ENCODE peak calls at places on chromosomes 5 and 9, in five cellular contexts. One of them, this sample, is unnamed.

GRCh38 chr5:139667730-139668063 is 19.5 kb downstream of the CXXC5 start:
- DNase-seq in HepG2: no peak
- DNase-seq in dorsolateral prefrontal cortex: no peak
- DNase-seq in GM12864: no peak
- DNase-seq in neural progenitor cell: no peak
- DNase-seq in this sample: no peak

GRCh38 chr5:180652771-180653170 is 3.4 kb upstream of the FLT4 start:
- DNase-seq in HepG2: no peak
- DNase-seq in dorsolateral prefrontal cortex: peak; percentile 28
- DNase-seq in GM12864: no peak
- DNase-seq in neural progenitor cell: no peak
- DNase-seq in this sample: no peak

GRCh38 chr5:109750407-109750806 is 60.7 kb downstream of the MAN2A1 start:
- DNase-seq in HepG2: no peak
- DNase-seq in dorsolateral prefrontal cortex: no peak
- DNase-seq in GM12864: no peak
- DNase-seq in neural progenitor cell: no peak
- DNase-seq in this sample: no peak

GRCh38 chr9:105291938-105292337 is 47.5 kb downstream of the SLC44A1 start:
- DNase-seq in HepG2: no peak
- DNase-seq in dorsolateral prefrontal cortex: no peak
- DNase-seq in GM12864: no peak
- DNase-seq in neural progenitor cell: peak; percentile 44
- DNase-seq in this sample: no peak

GRCh38 chr9:131593255-131593820 is 48.0 kb downstream of the PRRT1B start:
- DNase-seq in HepG2: no peak
- DNase-seq in dorsolateral prefrontal cortex: no peak
- DNase-seq in GM12864: no peak
- DNase-seq in neural progenitor cell: no peak
- DNase-seq in this sample: no peak

GRCh38 chr9:14080940-14081621 is 232.9 kb downstream of the NFIB start:
- DNase-seq in HepG2: no peak
- DNase-seq in dorsolateral prefrontal cortex: no peak
- DNase-seq in GM12864: no peak
- DNase-seq in neural progenitor cell: peak; percentile 39
- DNase-seq in this sample: peak; percentile 76

GRCh38 chr5:143539742-143540141 is 136.3 kb upstream of the NR3C1 start:
- DNase-seq in HepG2: no peak
- DNase-seq in dorsolateral prefrontal cortex: no peak
- DNase-seq in GM12864: no peak
- DNase-seq in neural progenitor cell: no peak
- DNase-seq in this sample: no peak

GRCh38 chr9:106862946-106863740 is at the start of gene ZNF462:
- DNase-seq in HepG2: no peak
- DNase-seq in dorsolateral prefrontal cortex: peak; percentile 55
- DNase-seq in GM12864: no peak
- DNase-seq in neural progenitor cell: peak; percentile 69
- DNase-seq in this sample: peak; percentile 84

GRCh38 chr5:124060413-124061095 is 548.6 kb downstream of the CSNK1G3 start:
- DNase-seq in HepG2: no peak
- DNase-seq in dorsolateral prefrontal cortex: no peak
- DNase-seq in GM12864: no peak
- DNase-seq in neural progenitor cell: no peak
- DNase-seq in this sample: no peak

GRCh38 chr9:120932086-120932818 is 5.7 kb upstream of the TRAF1 start:
- DNase-seq in HepG2: no peak
- DNase-seq in dorsolateral prefrontal cortex: no peak
- DNase-seq in GM12864: no peak
- DNase-seq in neural progenitor cell: no peak
- DNase-seq in this sample: no peak

GRCh38 chr9:9771314-9771713 is 841.5 kb downstream of the PTPRD start:
- DNase-seq in HepG2: no peak
- DNase-seq in dorsolateral prefrontal cortex: no peak
- DNase-seq in GM12864: no peak
- DNase-seq in neural progenitor cell: no peak
- DNase-seq in this sample: no peak

GRCh38 chr9:129728744-129729143 is 24.1 kb downstream of the PTGES start:
- DNase-seq in HepG2: no peak
- DNase-seq in dorsolateral prefrontal cortex: no peak
- DNase-seq in GM12864: no peak
- DNase-seq in neural progenitor cell: no peak
- DNase-seq in this sample: no peak

DNA sequence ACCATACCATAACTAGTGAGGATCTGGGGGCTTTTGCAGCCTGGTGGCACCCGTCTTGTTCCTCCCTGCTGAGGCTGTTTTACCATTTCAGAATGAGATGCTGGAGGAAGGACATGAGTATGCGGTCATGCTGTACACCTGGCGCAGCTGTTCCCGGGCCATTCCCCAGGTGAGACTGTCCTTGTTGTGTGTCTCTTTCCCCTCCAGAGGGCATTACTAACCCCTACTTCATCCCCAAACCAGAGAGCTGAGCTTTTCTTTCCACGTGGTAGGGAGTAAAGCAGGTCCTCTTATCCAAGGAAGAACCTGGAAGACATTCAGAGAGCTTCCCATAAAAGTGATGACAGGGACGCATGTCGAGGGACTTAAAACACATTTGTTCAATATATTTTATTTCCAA is 28.8 kb downstream of the CYFIP2 start:
- DNase-seq in HepG2: no peak
- DNase-seq in dorsolateral prefrontal cortex: no peak
- DNase-seq in GM12864: no peak
- DNase-seq in neural progenitor cell: no peak
- DNase-seq in this sample: no peak
- TF ChIP-seq CTCF in HepG2: peak; percentile 41
- TF ChIP-seq CTCF in dorsolateral prefrontal cortex: no peak
- TF ChIP-seq CTCF in GM12864: peak; percentile 2
- TF ChIP-seq CTCF in neural progenitor cell: peak; percentile 7
- TF ChIP-seq CTCF in this sample: no peak

DNA sequence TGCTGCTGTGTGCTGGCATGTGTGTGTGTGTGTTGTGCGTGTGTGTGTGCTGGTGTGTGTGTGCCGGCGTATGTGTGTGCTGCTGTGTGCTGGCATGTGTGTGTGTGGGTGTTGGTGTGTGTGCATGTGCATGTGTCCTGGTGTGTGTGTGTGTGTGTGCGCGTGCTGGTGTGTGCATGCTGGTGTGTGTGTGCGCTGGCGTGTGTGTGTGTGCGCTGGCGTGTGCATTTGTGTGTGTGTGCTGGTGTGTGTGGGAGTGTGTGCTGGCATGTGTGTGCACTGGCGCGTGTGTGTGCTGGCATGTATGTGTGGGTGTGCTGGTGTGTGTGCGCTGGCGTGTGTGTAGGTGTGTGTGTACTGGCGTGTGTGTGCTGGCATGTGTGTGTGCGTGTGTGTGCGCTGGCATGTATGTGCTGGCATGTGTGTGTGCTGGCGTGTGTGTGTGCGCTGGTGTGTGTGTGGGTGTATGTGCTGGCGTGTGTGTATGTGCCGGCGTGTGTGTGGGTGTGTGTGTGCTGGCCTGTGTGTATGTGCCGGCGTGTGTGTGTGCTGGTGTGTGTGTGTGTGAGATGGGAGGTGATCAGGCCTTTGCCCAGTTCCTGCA is 20.2 kb downstream of the UNC5A start:
- DNase-seq in HepG2: no peak
- DNase-seq in dorsolateral prefrontal cortex: no peak
- DNase-seq in GM12864: no peak
- DNase-seq in neural progenitor cell: no peak
- DNase-seq in this sample: no peak
- H3K4me3 ChIP-seq in HepG2: no peak overlapping the region
- H3K4me3 ChIP-seq in dorsolateral prefrontal cortex: no peak overlapping the region
- H3K4me3 ChIP-seq in GM12864: no peak overlapping the region
- H3K4me3 ChIP-seq in neural progenitor cell: no peak overlapping the region
- H3K4me3 ChIP-seq in this sample: no peak overlapping the region

GRCh38 chr9:133050781-133051180 is 11.0 kb upstream of the CEL start:
- DNase-seq in HepG2: no peak
- DNase-seq in dorsolateral prefrontal cortex: no peak
- DNase-seq in GM12864: no peak
- DNase-seq in neural progenitor cell: no peak
- DNase-seq in this sample: peak; percentile 40

GRCh38 chr9:133050142-133050541 is 11.6 kb upstream of the CEL start:
- DNase-seq in HepG2: no peak
- DNase-seq in dorsolateral prefrontal cortex: no peak
- DNase-seq in GM12864: no peak
- DNase-seq in neural progenitor cell: no peak
- DNase-seq in this sample: peak; percentile 68

GRCh38 chr9:133049043-133049442 is 12.7 kb upstream of the CEL start:
- DNase-seq in HepG2: no peak
- DNase-seq in dorsolateral prefrontal cortex: no peak
- DNase-seq in GM12864: no peak
- DNase-seq in neural progenitor cell: no peak
- DNase-seq in this sample: no peak

GRCh38 chr9:133046900-133047295 is 14.9 kb upstream of the CEL start:
- DNase-seq in HepG2: no peak
- DNase-seq in dorsolateral prefrontal cortex: no peak
- DNase-seq in GM12864: no peak
- DNase-seq in neural progenitor cell: no peak
- DNase-seq in this sample: no peak

GRCh38 chr9:133048595-133048994 is 13.2 kb upstream of the CEL start:
- DNase-seq in HepG2: no peak
- DNase-seq in dorsolateral prefrontal cortex: no peak
- DNase-seq in GM12864: no peak
- DNase-seq in neural progenitor cell: peak; percentile 15
- DNase-seq in this sample: peak; percentile 51
- TF ChIP-seq CTCF in HepG2: peak; percentile 62
- TF ChIP-seq CTCF in dorsolateral prefrontal cortex: no peak
- TF ChIP-seq CTCF in GM12864: peak; percentile 44
- TF ChIP-seq CTCF in neural progenitor cell: peak; percentile 43
- TF ChIP-seq CTCF in this sample: peak; percentile 66

DNA sequence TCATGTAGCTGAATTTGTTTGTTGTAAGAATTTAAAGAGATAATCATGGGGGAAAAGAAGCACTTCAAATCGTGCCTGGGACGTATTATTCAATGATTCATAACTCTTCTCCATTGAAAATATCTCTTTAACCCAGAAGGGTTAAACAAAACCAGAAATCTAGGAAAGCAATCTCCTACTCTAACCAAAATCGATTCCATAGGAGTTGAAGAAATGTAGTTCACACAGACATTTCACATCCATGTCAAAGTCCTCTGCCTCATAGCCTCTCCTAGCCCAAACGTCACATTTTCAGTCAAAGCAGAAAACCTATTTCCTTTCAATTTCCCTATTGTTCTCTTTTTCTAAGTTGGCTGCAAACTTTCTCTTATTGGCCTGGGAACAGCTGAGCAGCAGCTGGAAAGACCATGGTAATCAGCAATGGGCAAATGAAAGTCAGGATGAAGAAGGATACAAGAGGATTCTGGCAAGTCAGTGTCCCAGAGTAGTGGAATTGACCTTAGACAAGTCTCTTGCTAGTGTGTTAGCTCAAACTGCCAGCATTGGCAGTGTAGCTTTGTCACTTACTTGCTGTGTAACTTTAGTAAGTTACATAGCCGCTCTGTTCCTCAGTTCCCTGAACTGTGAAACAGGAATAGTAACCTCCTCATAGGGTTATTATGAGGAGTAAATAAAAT is 3.8 kb downstream of the ALDH1A1 start:
- DNase-seq in HepG2: no peak
- DNase-seq in dorsolateral prefrontal cortex: no peak
- DNase-seq in GM12864: no peak
- DNase-seq in neural progenitor cell: no peak
- DNase-seq in this sample: no peak
- H3K4me3 ChIP-seq in HepG2: peak overlapping the region; percentile 63
- H3K4me3 ChIP-seq in dorsolateral prefrontal cortex: no peak overlapping the region
- H3K4me3 ChIP-seq in GM12864: no peak overlapping the region
- H3K4me3 ChIP-seq in neural progenitor cell: no peak overlapping the region
- H3K4me3 ChIP-seq in this sample: no peak overlapping the region

GRCh38 chr9:98255578-98256296 is at the start of gene TBC1D2:
- DNase-seq in HepG2: peak; percentile 85
- DNase-seq in dorsolateral prefrontal cortex: peak; percentile 94
- DNase-seq in GM12864: peak; percentile 86
- DNase-seq in neural progenitor cell: peak; percentile 95
- DNase-seq in this sample: peak; percentile 94
- TF ChIP-seq CTCF in HepG2: peak; percentile 27
- TF ChIP-seq CTCF in dorsolateral prefrontal cortex: peak; percentile 18
- TF ChIP-seq CTCF in GM12864: peak; percentile 12
- TF ChIP-seq CTCF in neural progenitor cell: peak; percentile 34
- TF ChIP-seq CTCF in this sample: peak; percentile 41

DNA sequence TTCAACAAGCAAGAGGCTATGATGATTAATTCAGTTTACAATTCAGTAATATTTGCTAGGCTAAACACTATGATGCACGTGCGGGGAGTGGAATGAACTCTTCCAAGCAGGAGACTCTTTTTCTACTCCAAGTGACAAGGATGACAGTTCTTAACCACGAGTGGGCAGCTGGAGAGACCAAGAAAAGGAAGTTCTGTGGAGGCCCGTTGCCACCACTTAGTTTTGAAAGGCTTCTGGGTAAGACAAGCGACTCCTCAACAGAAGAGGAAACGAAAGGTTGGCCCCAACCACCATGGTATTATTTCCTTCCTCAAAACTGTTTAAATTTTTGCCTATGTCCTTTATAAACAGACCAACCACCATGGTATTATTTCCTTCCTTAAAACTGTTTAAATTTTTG is 2.8 kb downstream of the DCAF12 start:
- DNase-seq in HepG2: no peak
- DNase-seq in dorsolateral prefrontal cortex: no peak
- DNase-seq in GM12864: peak; percentile 60
- DNase-seq in neural progenitor cell: no peak
- DNase-seq in this sample: no peak
- H3K4me3 ChIP-seq in HepG2: no peak overlapping the region
- H3K4me3 ChIP-seq in dorsolateral prefrontal cortex: no peak overlapping the region
- H3K4me3 ChIP-seq in GM12864: no peak overlapping the region
- H3K4me3 ChIP-seq in neural progenitor cell: no peak overlapping the region
- H3K4me3 ChIP-seq in this sample: no peak overlapping the region

DNA sequence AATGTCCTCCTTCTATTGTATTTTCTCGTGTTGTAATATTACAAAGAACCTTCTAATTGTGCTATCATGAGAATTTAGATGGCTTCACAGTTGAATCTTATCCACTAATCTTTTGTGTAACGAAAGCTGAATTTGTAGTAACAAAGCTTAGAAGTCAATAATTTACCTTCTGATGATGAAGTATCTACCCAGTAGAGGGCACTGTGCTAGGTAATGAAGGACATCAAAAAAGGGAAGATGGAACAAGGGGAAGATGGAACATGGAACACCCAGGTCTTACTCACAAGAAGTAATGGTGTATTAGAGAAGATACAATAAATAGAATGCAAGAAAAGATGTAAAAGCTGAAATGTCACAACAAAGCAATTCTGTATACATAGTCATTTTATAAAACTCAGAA is 131.0 kb upstream of the CCNG1 start:
- DNase-seq in HepG2: peak; percentile 10
- DNase-seq in dorsolateral prefrontal cortex: no peak
- DNase-seq in GM12864: peak; percentile 4
- DNase-seq in neural progenitor cell: peak; percentile 25
- DNase-seq in this sample: peak; percentile 12
- TF ChIP-seq CTCF in HepG2: peak; percentile 43
- TF ChIP-seq CTCF in dorsolateral prefrontal cortex: no peak
- TF ChIP-seq CTCF in GM12864: peak; percentile 44
- TF ChIP-seq CTCF in neural progenitor cell: peak; percentile 68
- TF ChIP-seq CTCF in this sample: no peak

GRCh38 chr5:89232139-89232603 is 349.2 kb upstream of the MEF2C start:
- DNase-seq in HepG2: no peak
- DNase-seq in dorsolateral prefrontal cortex: no peak
- DNase-seq in GM12864: peak; percentile 89
- DNase-seq in neural progenitor cell: no peak
- DNase-seq in this sample: peak; percentile 13
- H3K4me3 ChIP-seq in HepG2: no peak overlapping the region
- H3K4me3 ChIP-seq in dorsolateral prefrontal cortex: no peak overlapping the region
- H3K4me3 ChIP-seq in GM12864: no peak overlapping the region
- H3K4me3 ChIP-seq in neural progenitor cell: no peak overlapping the region
- H3K4me3 ChIP-seq in this sample: no peak overlapping the region

GRCh38 chr5:135208555-135209494 is 174.8 kb upstream of the PITX1 start:
- DNase-seq in HepG2: peak; percentile 79
- DNase-seq in dorsolateral prefrontal cortex: no peak
- DNase-seq in GM12864: no peak
- DNase-seq in neural progenitor cell: no peak
- DNase-seq in this sample: peak; percentile 93
- TF ChIP-seq CTCF in HepG2: peak; percentile 13
- TF ChIP-seq CTCF in dorsolateral prefrontal cortex: no peak
- TF ChIP-seq CTCF in GM12864: no peak
- TF ChIP-seq CTCF in neural progenitor cell: no peak
- TF ChIP-seq CTCF in this sample: peak; percentile 41

GRCh38 chr5:9692576-9692975 is 62.4 kb upstream of the TAS2R1 start:
- DNase-seq in HepG2: no peak
- DNase-seq in dorsolateral prefrontal cortex: no peak
- DNase-seq in GM12864: no peak
- DNase-seq in neural progenitor cell: no peak
- DNase-seq in this sample: no peak
- H3K4me3 ChIP-seq in HepG2: no peak overlapping the region
- H3K4me3 ChIP-seq in dorsolateral prefrontal cortex: no peak overlapping the region
- H3K4me3 ChIP-seq in GM12864: no peak overlapping the region
- H3K4me3 ChIP-seq in neural progenitor cell: no peak overlapping the region
- H3K4me3 ChIP-seq in this sample: no peak overlapping the region